ENCODE peak calls at places on chromosomes 6 and 20, in ten cellular contexts. M, X, B, V, L, I, O, A, J and R are unnamed samples.

GRCh38 chr6:1044040-1044836 is 267.7 kb upstream of the FOXQ1 start:
- DNase-seq in V (no peak), I (no peak), J (no peak), O (no peak), A (no peak), L (no peak), X (no peak), B (no peak), M (no peak), R (no peak)

GRCh38 chr6:41449399-41450245 is 96.6 kb upstream of the FOXP4 start:
- DNase-seq in J (no peak), B (no peak), V (no peak), X (peak), M (no peak), O (no peak), I (no peak), A (peak), L (no peak), R (peak)

GRCh38 chr6:4281341-4282293 is 146.2 kb upstream of the ECI2 start:
- DNase-seq in L (no peak), O (no peak), M (peak), A (peak), X (peak), I (peak), J (no peak), B (peak), V (peak), R (peak)

GRCh38 chr20:37346526-37347346 is 796 bp downstream of the SRC start:
- DNase-seq in V (no peak), X (no peak), A (peak), L (no peak), I (peak), B (no peak), J (no peak), O (no peak), M (no peak), R (no peak)

GRCh38 chr6:139257821-139258398 is 33.9 kb downstream of the TXLNB start:
- DNase-seq in O (no peak), L (no peak), B (no peak), M (peak), X (no peak), J (no peak), V (no peak), A (no peak), I (peak), R (no peak)

GRCh38 chr6:22880686-22881433 is 311.5 kb downstream of the HDGFL1 start:
- DNase-seq in B (peak), O (peak), X (no peak), V (no peak), L (peak), M (no peak), A (no peak), J (no peak), I (no peak), R (no peak)

GRCh38 chr6:145187491-145188206 is 547.7 kb downstream of the EPM2A start:
- DNase-seq in J (no peak), L (no peak), I (no peak), M (no peak), V (no peak), O (no peak), A (no peak), X (no peak), B (no peak), R (no peak)

GRCh38 chr6:117494694-117495318 is 12.3 kb downstream of the DCBLD1 start:
- DNase-seq in O (no peak), L (no peak), B (peak), A (no peak), J (no peak), I (no peak), V (no peak), M (no peak), X (no peak), R (no peak)

GRCh38 chr6:44116643-44117382 is 10.4 kb downstream of the MRPL14 start:
- DNase-seq in O (peak), V (no peak), X (no peak), I (no peak), L (peak), B (peak), J (no peak), A (no peak), M (no peak), R (no peak)

GRCh38 chr6:88749849-88750248 is 213.6 kb downstream of the RNGTT start:
- DNase-seq in I (no peak), V (no peak), O (no peak), X (no peak), L (no peak), J (no peak), M (no peak), A (no peak), B (no peak), R (no peak)

GRCh38 chr6:40713002-40713719 is 126.0 kb upstream of the LRFN2 start:
- DNase-seq in O (no peak), J (no peak), M (no peak), X (no peak), L (no peak), A (no peak), I (no peak), B (no peak), V (no peak), R (no peak)

GRCh38 chr20:37856932-37857660 is 45.8 kb upstream of the VSTM2L start:
- DNase-seq in X (no peak), B (peak), M (no peak), J (no peak), O (peak), A (no peak), I (no peak), V (no peak), L (peak), R (no peak)

GRCh38 chr6:15248451-15249370 is 2.8 kb downstream of the JARID2 start:
- DNase-seq in J (peak), V (peak), I (peak), O (no peak), M (peak), B (peak), X (peak), L (peak), A (peak), R (peak)

GRCh38 chr6:166025149-166025898 is 142.3 kb downstream of the TBXT start:
- DNase-seq in A (no peak), B (peak), O (peak), L (peak), V (no peak), M (no peak), I (no peak), X (peak), J (no peak), R (no peak)

GRCh38 chr6:118485601-118486550 is 62.2 kb upstream of the PLN start:
- DNase-seq in X (no peak), J (no peak), O (no peak), B (peak), I (no peak), A (no peak), M (peak), L (peak), V (no peak), R (no peak)

GRCh38 chr6:28585335-28585734 is 59.7 kb downstream of the GPX5 start:
- DNase-seq in V (no peak), M (no peak), I (no peak), J (no peak), X (no peak), A (no peak), O (no peak), L (peak), B (peak), R (no peak)

GRCh38 chr6:70684794-70685493 is 17.3 kb downstream of the SMAP1 start:
- DNase-seq in A (no peak), B (no peak), V (no peak), J (no peak), L (no peak), I (no peak), X (no peak), M (no peak), O (no peak), R (no peak)

GRCh38 chr20:38304845-38305447 is 990 bp downstream of the BPI start:
- DNase-seq in B (peak), I (peak), M (peak), O (no peak), L (peak), V (no peak), J (no peak), A (no peak), X (no peak), R (no peak)

GRCh38 chr6:26330835-26331808 is 33.9 kb upstream of the BTN3A2 start:
- DNase-seq in J (no peak), I (peak), A (no peak), V (no peak), X (no peak), M (peak), L (peak), B (peak), O (no peak), R (no peak)

GRCh38 chr6:56949925-56950495 is 4.9 kb upstream of the BEND6 start:
- DNase-seq in B (peak), I (no peak), O (no peak), V (no peak), M (no peak), J (no peak), L (no peak), A (no peak), X (no peak), R (no peak)

GRCh38 chr20:51306081-51306480 is 236.4 kb downstream of the NFATC2 start:
- DNase-seq in B (no peak), M (no peak), V (no peak), O (no peak), L (no peak), A (no peak), X (no peak), J (no peak), I (peak), R (no peak)